ENCODE peak calls at places on chromosomes 4 and X, in six cellular contexts. A, P, B, G, K and L are unnamed samples.

GRCh38 chr4:32847466-32847865 is 2127.3 kb downstream of the PCDH7 start:
- DNase-seq in A (no peak), P (peak), B (no peak), G (no peak), K (no peak), L (no peak)

GRCh38 chr4:119037709-119038463 is 97.7 kb upstream of the MYOZ2 start:
- DNase-seq in A (no peak), P (no peak), B (no peak), G (no peak), K (peak), L (no peak)

GRCh38 chrX:22686138-22686541 is 313.6 kb upstream of the DDX53 start:
- DNase-seq in A (no peak), P (peak), B (peak), G (peak), K (no peak), L (peak)

GRCh38 chrX:65993332-65993731 is 46.5 kb downstream of the VSIG4 start:
- DNase-seq in A (no peak), P (no peak), B (no peak), G (no peak), K (no peak), L (no peak)

GRCh38 chrX:111282141-111282540 is 11.9 kb upstream of the CAPN6 start:
- DNase-seq in A (no peak), P (no peak), B (no peak), G (no peak), K (no peak), L (no peak)

GRCh38 chr4:184395451-184395917 is 78.9 kb downstream of the IRF2 start:
- DNase-seq in A (no peak), P (no peak), B (no peak), G (no peak), K (no peak), L (no peak)

GRCh38 chrX:31845003-31845402 is 773.2 kb upstream of the FTHL17 start:
- DNase-seq in A (no peak), P (no peak), B (no peak), G (no peak), K (no peak), L (peak)

GRCh38 chrX:80765226-80765625 is 44.5 kb downstream of the BRWD3 start:
- DNase-seq in A (no peak), P (peak), B (no peak), G (peak), K (peak), L (peak)

GRCh38 chr4:8289956-8290700 is 20.6 kb downstream of the HTRA3 start:
- DNase-seq in A (no peak), P (no peak), B (no peak), G (no peak), K (no peak), L (no peak)

GRCh38 chr4:25032126-25032525 is 1.4 kb upstream of the LGI2 start:
- DNase-seq in A (no peak), P (no peak), B (no peak), G (no peak), K (peak), L (peak)

GRCh38 chr4:75919914-75920313 is 17.7 kb upstream of the PPEF2 start:
- DNase-seq in A (no peak), P (no peak), B (peak), G (no peak), K (peak), L (no peak)

GRCh38 chr4:2408401-2408958 is 10.0 kb downstream of the ZFYVE28 start:
- DNase-seq in A (no peak), P (no peak), B (no peak), G (no peak), K (no peak), L (peak)